ENCODE peak calls at places on chromosomes 12 and 14, in six cellular contexts. E, L, O, V, T and Z are unnamed samples.

GRCh38 chr14:91858536-91859275 is 8.6 kb downstream of the TC2N start:
- DNase-seq in E (no peak), L (no peak), O (peak; percentile 28), V (peak; percentile 66), T (no peak), Z (no peak)

GRCh38 chr14:68466491-68466977 is 326.3 kb downstream of the ZFP36L1 start:
- DNase-seq in E (no peak), L (no peak), O (peak; percentile 61), V (peak; percentile 92), T (no peak), Z (no peak)

GRCh38 chr12:131856366-131857097 is 28.3 kb downstream of the MMP17 start:
- DNase-seq in E (no peak), L (no peak), O (no peak), V (no peak), T (no peak), Z (no peak)

GRCh38 chr12:78402366-78403134 is 462.0 kb upstream of the SYT1 start:
- DNase-seq in E (no peak), L (no peak), O (no peak), V (no peak), T (no peak), Z (no peak)

GRCh38 chr14:86420131-86420530 is 890.2 kb downstream of the FLRT2 start:
- DNase-seq in E (no peak), L (no peak), O (no peak), V (no peak), T (no peak), Z (no peak)

GRCh38 chr14:99168330-99168729 is 103.7 kb downstream of the BCL11B start:
- DNase-seq in E (peak; percentile 7), L (no peak), O (no peak), V (no peak), T (no peak), Z (no peak)

GRCh38 chr14:30034049-30034635 is 106.5 kb upstream of the PRKD1 start:
- DNase-seq in E (no peak), L (no peak), O (no peak), V (peak; percentile 17), T (no peak), Z (no peak)

GRCh38 chr12:68180792-68181744 is 21.5 kb upstream of the IFNG start:
- DNase-seq in E (no peak), L (no peak), O (no peak), V (no peak), T (no peak), Z (no peak)

GRCh38 chr12:75813066-75813465 is 218.5 kb downstream of the PHLDA1 start:
- DNase-seq in E (no peak), L (no peak), O (no peak), V (no peak), T (no peak), Z (no peak)

GRCh38 chr12:104910196-104910840 is 47.8 kb downstream of the SLC41A2 start:
- DNase-seq in E (no peak), L (no peak), O (no peak), V (peak; percentile 62), T (no peak), Z (no peak)

GRCh38 chr12:89932950-89933349 is 224.3 kb upstream of the ATP2B1 start:
- DNase-seq in E (no peak), L (no peak), O (no peak), V (peak; percentile 47), T (no peak), Z (no peak)

GRCh38 chr12:5139751-5140150 is 96.1 kb downstream of the KCNA5 start:
- DNase-seq in E (no peak), L (no peak), O (no peak), V (no peak), T (no peak), Z (no peak)

GRCh38 chr12:72269491-72269890 is 2.7 kb upstream of the TRHDE start:
- DNase-seq in E (no peak), L (no peak), O (no peak), V (no peak), T (no peak), Z (no peak)
- H3K27ac ChIP-seq in E (no peak overlapping the region), L (no peak overlapping the region), O (no peak overlapping the region), V (no peak overlapping the region), T (no peak overlapping the region), Z (no peak overlapping the region)

DNA sequence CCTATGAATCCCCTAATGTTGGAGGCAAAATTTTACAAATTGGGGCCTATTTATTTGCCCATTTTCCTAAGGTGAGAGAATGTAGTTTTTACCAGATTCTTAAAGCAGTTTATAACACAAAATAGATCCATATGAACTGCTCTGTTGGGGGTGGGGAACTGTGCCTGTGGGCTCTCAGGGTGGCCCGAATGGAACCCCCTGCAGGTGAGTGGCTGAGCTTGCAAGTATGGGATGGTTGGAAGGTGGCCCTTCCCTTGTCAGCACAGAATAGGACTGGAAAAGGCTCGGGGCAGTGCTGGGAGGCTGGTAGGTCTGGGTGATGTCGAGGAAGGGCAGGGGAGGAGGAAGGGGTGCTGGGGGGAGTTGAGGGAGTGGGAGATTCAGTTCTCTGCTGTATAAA is 4.9 kb downstream of the VSX2 start:
- DNase-seq in E (no peak), L (no peak), O (no peak), V (no peak), T (no peak), Z (no peak)
- TF ChIP-seq CTCF in E (no peak), L (no peak), O (no peak), V (no peak), T (no peak), Z (no peak)

DNA sequence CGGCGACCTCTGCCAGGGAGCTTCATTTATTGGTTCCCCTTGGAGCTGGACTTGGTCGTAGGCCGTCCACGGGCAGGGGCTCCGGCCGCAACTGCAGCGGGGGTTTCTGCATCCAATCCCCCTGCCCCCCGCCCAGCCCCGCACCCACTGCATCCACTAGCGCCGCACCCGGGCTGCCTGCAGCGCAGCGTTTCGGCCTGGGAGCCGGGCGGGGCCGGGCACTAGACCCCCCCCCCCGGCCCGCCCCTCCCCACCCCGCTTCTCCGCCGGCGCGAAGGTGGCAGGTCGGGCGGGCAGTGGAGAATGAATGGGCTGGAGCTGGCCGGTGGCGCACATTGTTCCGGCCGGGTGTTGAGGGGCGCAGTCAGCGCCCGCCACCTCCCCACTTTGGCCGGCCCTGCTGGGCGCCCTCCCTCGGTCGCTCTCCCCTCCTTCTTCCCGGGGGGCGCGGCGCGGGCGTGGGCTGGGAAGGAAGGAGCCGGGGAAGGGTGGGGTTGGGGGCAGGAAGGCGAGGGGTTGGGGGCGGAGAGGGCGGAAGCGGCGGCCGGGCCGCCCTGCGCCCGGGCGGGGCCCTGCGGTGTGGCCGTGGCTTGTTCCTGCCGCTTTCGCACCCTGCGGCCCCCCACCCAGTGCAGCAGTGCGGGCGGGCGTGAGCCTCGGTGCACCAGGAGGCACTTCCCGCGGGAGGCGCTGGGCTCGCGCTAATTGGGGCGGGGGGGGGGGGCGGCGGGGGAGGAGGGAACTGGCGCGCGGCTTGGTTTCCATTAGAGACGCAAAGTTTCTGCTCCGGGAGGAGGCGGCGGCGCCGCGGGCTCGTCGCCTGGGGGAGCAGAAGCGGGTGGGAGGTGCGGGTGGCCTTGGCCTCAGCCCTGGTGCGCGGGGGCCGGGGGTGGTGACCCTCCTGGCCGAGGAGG is 829 bp downstream of the CALM1 start:
- DNase-seq in E (peak; percentile 51), L (peak; percentile 57), O (peak; percentile 43), V (peak; percentile 24), T (peak; percentile 66), Z (peak; percentile 86)
- TF ChIP-seq POLR2A in E (no peak), L (no peak), O (no peak), V (no peak), T (no peak), Z (no peak)

DNA sequence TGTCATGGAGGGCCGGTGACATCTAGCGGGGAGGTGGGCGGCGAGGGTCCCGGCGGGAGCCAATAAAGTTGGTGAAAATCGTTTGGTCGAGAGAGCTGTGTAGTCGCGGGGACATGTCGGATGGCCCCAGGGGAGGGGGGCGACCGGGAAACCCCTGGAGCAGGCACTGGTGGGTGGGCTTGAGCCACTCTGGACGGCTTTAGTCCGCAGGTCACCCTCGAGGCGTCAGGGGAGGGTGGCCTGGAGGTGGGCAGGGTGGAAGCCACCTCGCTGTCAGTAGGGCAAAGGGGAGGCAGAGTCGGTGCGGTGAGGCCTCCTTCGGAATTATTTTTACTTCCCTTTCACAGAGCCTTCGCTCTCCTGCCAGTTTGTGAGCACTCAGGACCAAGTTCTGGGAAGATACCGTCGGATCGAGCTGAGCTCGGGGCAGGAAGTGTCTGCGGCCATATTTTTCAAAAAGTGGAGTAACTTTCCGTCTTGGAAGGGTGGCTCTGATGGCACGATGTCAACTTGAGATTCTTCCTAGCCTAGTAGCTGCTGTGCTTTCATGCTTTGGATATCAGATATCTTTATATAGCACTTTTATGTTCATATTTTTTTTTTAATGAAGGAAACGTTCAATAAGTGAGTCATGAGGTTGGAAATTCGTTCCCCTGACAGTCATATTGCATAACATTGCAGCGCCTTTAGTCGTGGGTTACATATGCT is 28.2 kb downstream of the WBP11 start:
- DNase-seq in E (peak; percentile 56), L (peak; percentile 39), O (peak; percentile 73), V (peak; percentile 65), T (peak; percentile 59), Z (peak; percentile 29)
- H3K27ac ChIP-seq in E (peak overlapping the region; percentile 97), L (peak overlapping the region; percentile 84), O (peak overlapping the region; percentile 77), V (peak overlapping the region; percentile 98), T (peak overlapping the region; percentile 99), Z (peak overlapping the region; percentile 90)

GRCh38 chr12:53176750-53177149 is 3.8 kb upstream of the ZNF740 start:
- DNase-seq in E (no peak), L (no peak), O (no peak), V (no peak), T (no peak), Z (no peak)

GRCh38 chr12:53173085-53173715 is 7.3 kb upstream of the ZNF740 start:
- DNase-seq in E (no peak), L (no peak), O (no peak), V (peak; percentile 53), T (no peak), Z (no peak)

GRCh38 chr12:53171725-53172329 is 8.7 kb upstream of the ZNF740 start:
- DNase-seq in E (no peak), L (no peak), O (no peak), V (no peak), T (no peak), Z (no peak)

GRCh38 chr12:53172352-53172751 is 8.2 kb upstream of the ZNF740 start:
- DNase-seq in E (no peak), L (no peak), O (no peak), V (peak; percentile 81), T (no peak), Z (no peak)

DNA sequence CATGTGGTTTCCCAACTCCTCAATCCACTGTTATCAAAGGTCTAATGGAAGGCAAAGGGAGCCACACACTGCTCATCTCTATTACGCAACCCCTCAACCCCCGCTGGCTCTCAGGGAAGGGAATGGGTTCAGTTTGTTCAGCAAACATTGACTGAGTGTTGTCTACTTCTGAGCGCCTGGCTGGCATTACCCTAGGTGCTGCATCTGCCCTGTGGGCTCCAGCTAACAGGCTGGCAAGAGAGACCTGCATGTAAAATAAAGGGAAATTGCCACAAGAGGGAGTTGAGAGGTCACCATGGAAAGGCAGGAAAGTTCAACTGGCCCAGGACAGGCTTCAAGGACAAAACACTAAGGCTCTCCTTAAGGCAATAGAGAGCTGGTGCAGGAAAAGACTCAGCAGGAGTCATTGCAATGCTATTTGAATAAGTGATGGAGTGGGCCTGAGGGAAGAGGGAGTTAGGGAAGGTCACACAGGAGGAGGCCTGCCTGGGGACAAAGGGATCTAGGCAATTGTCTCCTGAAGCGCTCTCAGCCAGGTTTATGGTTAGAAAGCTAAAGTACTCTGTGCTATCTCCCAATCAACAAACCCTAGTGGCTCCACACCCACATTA is 5.5 kb upstream of the ZNF740 start:
- DNase-seq in E (no peak), L (no peak), O (peak; percentile 28), V (peak; percentile 42), T (no peak), Z (no peak)
- TF ChIP-seq CTCF in E (no peak), L (no peak), O (peak; percentile 7), V (no peak), T (peak; percentile 12), Z (no peak)

GRCh38 chr12:124388679-124389536 is 94.0 kb downstream of the RFLNA start:
- DNase-seq in E (peak; percentile 91), L (peak; percentile 84), O (peak; percentile 87), V (peak; percentile 85), T (peak; percentile 85), Z (peak; percentile 93)
- TF ChIP-seq POLR2A in E (peak; percentile 17), L (peak; percentile 23), O (peak; percentile 66), V (peak; percentile 94), T (peak; percentile 49), Z (peak; percentile 52)